ENCODE peak calls at places on chromosome 5, in four cellular contexts. T is CD4-positive, alpha-beta T cell; F is spleen; O is Peyer's patch. E is an unnamed sample.

GRCh38 chr5:84287964-84288363 is 96.7 kb downstream of the EDIL3 start:
- DNase-seq in O (no peak), F (no peak), T (no peak), E (no peak)

GRCh38 chr5:16574789-16575785 is 41.7 kb downstream of the RETREG1 start:
- DNase-seq in F (no peak), T (no peak), O (no peak), E (no peak)

GRCh38 chr5:57111993-57112392 is 61.9 kb upstream of the GPBP1 start:
- DNase-seq in F (no peak), O (no peak), T (no peak), E (no peak)

GRCh38 chr5:167899490-167899889 is 392.0 kb upstream of the WWC1 start:
- DNase-seq in O (no peak), T (no peak), F (no peak), E (no peak)

GRCh38 chr5:95615164-95615467 is 4.8 kb upstream of the GPR150 start:
- DNase-seq in T (no peak), F (no peak), O (no peak), E (no peak)

GRCh38 chr5:131581710-131582109 is 53.3 kb downstream of the RAPGEF6 start:
- DNase-seq in F (no peak), T (no peak), O (no peak), E (no peak)

GRCh38 chr5:62585306-62585705 is 6.7 kb downstream of the LRRC70 start:
- DNase-seq in T (no peak), F (no peak), O (no peak), E (no peak)

GRCh38 chr5:32842798-32843531 is 131.8 kb downstream of the NPR3 start:
- DNase-seq in T (no peak), O (no peak), F (no peak), E (no peak)

GRCh38 chr5:155485344-155485743 is 471.8 kb downstream of the KIF4B start:
- DNase-seq in T (no peak), F (no peak), O (no peak), E (no peak)

GRCh38 chr5:122585111-122585415 is 189.8 kb upstream of the SNX2 start:
- DNase-seq in F (no peak), O (no peak), T (no peak), E (no peak)

GRCh38 chr5:176664479-176664878 is 17.2 kb downstream of the TSPAN17 start:
- DNase-seq in T (no peak), O (no peak), F (no peak), E (no peak)

GRCh38 chr5:887947-888640 is 4.5 kb downstream of the BRD9 start:
- DNase-seq in O (no peak), T (no peak), F (peak), E (no peak)

GRCh38 chr5:109053995-109054417 is 306.3 kb downstream of the FER start:
- DNase-seq in O (no peak), T (no peak), F (no peak), E (no peak)

GRCh38 chr5:75414241-75414640 is 77.2 kb downstream of the HMGCR start:
- DNase-seq in T (no peak), F (no peak), O (no peak), E (no peak)

GRCh38 chr5:141875022-141875740 is 3.0 kb downstream of the PCDH1 start:
- DNase-seq in F (peak), T (no peak), O (no peak), E (no peak)

GRCh38 chr5:155616779-155617392 is 603.3 kb downstream of the KIF4B start:
- DNase-seq in T (peak), O (no peak), F (no peak), E (peak)

GRCh38 chr5:174295736-174296481 is 250.4 kb downstream of the NSG2 start:
- DNase-seq in T (no peak), O (no peak), F (no peak), E (no peak)

GRCh38 chr5:53438486-53439472 is 41.6 kb upstream of the FST start:
- DNase-seq in F (no peak), O (no peak), T (no peak), E (no peak)

GRCh38 chr5:79318935-79319614 is 83.1 kb downstream of the JMY start:
- DNase-seq in O (no peak), T (no peak), F (no peak), E (no peak)

GRCh38 chr5:41695920-41696582 is 174.2 kb downstream of the OXCT1 start:
- DNase-seq in F (no peak), O (no peak), T (no peak), E (no peak)

GRCh38 chr5:14464661-14465060 is 116.9 kb upstream of the OTULINL start:
- DNase-seq in O (no peak), T (no peak), F (no peak), E (no peak)

GRCh38 chr5:154194348-154195329 is 4.1 kb downstream of the GALNT10 start:
- DNase-seq in F (no peak), T (no peak), O (no peak), E (no peak)

GRCh38 chr5:136249678-136250266 is 56.8 kb upstream of the SMIM32 start:
- DNase-seq in T (no peak), F (no peak), O (no peak), E (peak)

GRCh38 chr5:130529716-130530485 is 625.6 kb downstream of the CHSY3 start:
- DNase-seq in T (no peak), F (no peak), O (no peak), E (peak)

GRCh38 chr5:179371681-179372675 is 26.7 kb upstream of the ADAMTS2 start:
- DNase-seq in O (no peak), F (peak), T (no peak), E (peak)

GRCh38 chr5:108437425-108437824 is 55.5 kb upstream of the FBXL17 start:
- DNase-seq in O (no peak), T (no peak), F (no peak), E (no peak)

GRCh38 chr5:64165160-64165499 is 513 bp upstream of the RNF180 start:
- DNase-seq in F (no peak), O (no peak), T (no peak), E (no peak)
- H3K27ac ChIP-seq in F (peak), O (no peak), T (no peak), E (peak)

GRCh38 chr5:40507095-40507494 is 172.6 kb upstream of the PTGER4 start:
- DNase-seq in O (no peak), F (no peak), T (no peak), E (no peak)
- TF ChIP-seq CTCF in O (peak), F (no peak), T (no peak), E (peak)

GRCh38 chr5:170517411-170517810 is 13.6 kb downstream of the KCNIP1 start:
- DNase-seq in T (no peak), O (no peak), F (no peak), E (no peak)

GRCh38 chr5:170523129-170523497 is 19.3 kb downstream of the KCNIP1 start:
- DNase-seq in T (no peak), F (no peak), O (no peak), E (no peak)

GRCh38 chr5:170519500-170519899 is 15.7 kb downstream of the KCNIP1 start:
- DNase-seq in F (no peak), O (no peak), T (no peak), E (no peak)

GRCh38 chr5:170522211-170523128 is 18.6 kb downstream of the KCNIP1 start:
- DNase-seq in T (no peak), O (no peak), F (no peak), E (no peak)

GRCh38 chr5:170520319-170520718 is 16.5 kb downstream of the KCNIP1 start:
- DNase-seq in O (no peak), F (no peak), T (no peak), E (no peak)
- H3K27ac ChIP-seq in O (no peak), F (no peak), T (no peak), E (no peak)

GRCh38 chr5:38453921-38454320 is 102.5 kb downstream of the LIFR start:
- DNase-seq in T (no peak), F (no peak), O (no peak), E (no peak)

GRCh38 chr5:38452201-38452600 is 104.2 kb downstream of the LIFR start:
- DNase-seq in F (no peak), T (no peak), O (no peak), E (no peak)

GRCh38 chr5:38453506-38453905 is 102.9 kb downstream of the LIFR start:
- DNase-seq in T (peak), F (no peak), O (no peak), E (no peak)

GRCh38 chr5:38450627-38451371 is 105.6 kb downstream of the LIFR start:
- DNase-seq in O (no peak), T (no peak), F (no peak), E (no peak)

GRCh38 chr5:38451372-38451735 is 105.1 kb downstream of the LIFR start:
- DNase-seq in T (no peak), F (no peak), O (no peak), E (no peak)
- TF ChIP-seq CTCF in T (no peak), F (no peak), O (no peak), E (no peak)

DNA sequence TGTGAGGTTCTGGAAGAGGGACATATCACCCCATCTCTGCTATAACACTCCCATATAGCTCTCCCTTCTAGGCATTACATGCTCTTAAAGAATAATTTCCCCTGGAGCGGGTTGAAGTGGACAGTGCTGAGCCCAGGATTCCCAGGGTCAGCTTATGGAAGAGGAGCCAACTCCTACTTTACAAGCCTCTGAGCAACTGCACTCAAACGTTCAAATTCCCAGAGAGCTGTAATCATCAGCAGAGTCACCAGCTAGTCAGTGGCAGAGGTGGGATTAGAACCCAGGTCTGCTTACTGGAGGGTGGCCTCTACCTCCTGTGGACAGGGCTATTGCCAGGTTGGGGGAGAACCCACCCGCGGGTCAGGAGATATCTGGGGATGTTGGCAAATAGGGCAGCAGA is 1.4 kb downstream of the NEURL1B start:
- DNase-seq in T (no peak), O (no peak), F (no peak), E (no peak)
- H3K27ac ChIP-seq in T (no peak), O (peak), F (no peak), E (peak)

GRCh38 chr5:37208883-37209808 is 40.0 kb downstream of the CPLANE1 start:
- DNase-seq in F (no peak), O (no peak), T (no peak), E (no peak)

GRCh38 chr5:37207802-37208201 is 41.4 kb downstream of the CPLANE1 start:
- DNase-seq in O (no peak), T (no peak), F (no peak), E (no peak)

GRCh38 chr5:37211661-37212060 is 37.5 kb downstream of the CPLANE1 start:
- DNase-seq in O (no peak), F (no peak), T (no peak), E (no peak)

GRCh38 chr5:37214550-37214949 is 34.6 kb downstream of the CPLANE1 start:
- DNase-seq in F (no peak), T (no peak), O (no peak), E (no peak)

DNA sequence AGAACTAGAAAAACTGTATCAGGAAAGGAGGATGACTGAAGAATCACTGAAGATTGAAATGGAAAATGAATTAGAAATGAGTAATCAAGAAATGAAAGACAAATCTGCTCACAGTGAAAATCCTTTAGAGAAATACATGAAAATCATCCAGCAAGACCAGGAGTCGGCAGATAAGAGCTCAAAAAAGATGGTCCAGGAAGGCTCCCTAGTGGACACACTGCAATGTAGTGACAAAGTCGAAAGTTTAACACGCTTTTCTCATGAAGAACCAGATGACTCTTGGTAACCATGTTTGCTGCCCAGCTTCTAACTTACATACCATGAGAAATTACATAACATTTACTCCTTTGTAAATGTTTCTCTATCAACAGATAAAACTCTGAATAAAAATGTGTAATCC is 37.1 kb downstream of the CPLANE1 start:
- DNase-seq in F (no peak), T (no peak), O (no peak), E (no peak)
- TF ChIP-seq CTCF in F (no peak), T (no peak), O (no peak), E (no peak)

DNA sequence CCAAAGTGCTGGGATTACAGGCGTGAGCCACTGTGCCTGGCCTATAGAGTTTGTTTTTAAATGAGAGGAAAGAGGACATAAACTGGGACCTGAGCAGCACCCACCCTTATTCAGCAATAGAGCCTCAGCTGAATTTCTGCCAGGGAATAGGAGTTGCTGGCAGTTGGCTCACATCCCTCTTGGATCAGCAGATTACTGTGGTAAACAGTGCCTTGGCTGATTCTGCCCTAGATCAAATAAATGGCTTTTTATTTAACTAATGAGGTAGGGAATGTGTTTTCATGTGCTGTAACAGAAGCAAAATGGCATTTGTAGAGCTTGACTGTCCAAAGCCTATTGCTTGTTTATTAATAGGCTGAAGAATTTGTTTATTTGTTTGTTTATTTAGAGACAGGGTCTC is 2.1 kb downstream of the ARHGEF37 start:
- DNase-seq in T (no peak), O (no peak), F (no peak), E (no peak)
- H3K27ac ChIP-seq in T (no peak), O (peak), F (peak), E (peak)

E was measured in upper lobe of right lung.